ENCODE peak calls at places on chromosomes 3 and 15, in eight cellular contexts. A is progenitor cell of endocrine pancreas; H is 8988T; Q is stimulated activated CD8-positive, alpha-beta memory T cell treated with anti-CD3 and anti-CD28 coated beads, Interleukin-12 subunit alpha, Interleukin-12 subunit beta, amount 100 ng/mL, for 1 hour; Y is H7; S is HTR-8/SVneo; F is KBM-7; P is CD4-positive, alpha-beta T cell. L is an unnamed sample.

GRCh38 chr15:69887018-69887417 is 210.7 kb downstream of the TLE3 start:
- DNase-seq in Y (no peak), Q (no peak), F (no peak), A (no peak), H (no peak), P (no peak), S (no peak), L (no peak)

GRCh38 chr3:143736651-143737050 is 111.6 kb downstream of the SLC9A9 start:
- DNase-seq in F (no peak), S (no peak), Y (no peak), Q (no peak), H (no peak), A (no peak), P (no peak), L (no peak)

GRCh38 chr3:159829056-159829995 is 159.3 kb upstream of the IL12A start:
- DNase-seq in Y (no peak), F (peak), A (no peak), S (peak), P (no peak), H (no peak), Q (no peak), L (no peak)

GRCh38 chr15:82159922-82160321 is 102.6 kb downstream of the EFL1 start:
- DNase-seq in S (peak), H (no peak), Y (no peak), F (no peak), Q (no peak), P (no peak), A (no peak), L (no peak)

GRCh38 chr3:35946121-35946856 is 307.0 kb downstream of the ARPP21 start:
- DNase-seq in P (no peak), S (no peak), F (peak), A (no peak), Y (peak), Q (no peak), H (no peak), L (no peak)

GRCh38 chr3:52289747-52290595 is 2.3 kb downstream of the GLYCTK start:
- DNase-seq in S (no peak), F (no peak), Q (no peak), A (no peak), P (no peak), H (peak), Y (peak), L (peak)

GRCh38 chr3:46695177-46695961 is 1.9 kb upstream of the ALS2CL start:
- DNase-seq in F (peak), P (peak), Q (no peak), S (no peak), H (no peak), Y (peak), A (peak), L (peak)

GRCh38 chr3:25266677-25267076 is 161.4 kb upstream of the RARB start:
- DNase-seq in F (no peak), Y (no peak), S (no peak), Q (no peak), P (no peak), A (no peak), H (no peak), L (no peak)

GRCh38 chr3:62051506-62051905 is 321.8 kb downstream of the FEZF2 start:
- DNase-seq in F (peak), Q (no peak), Y (peak), H (no peak), P (no peak), S (no peak), A (no peak), L (peak)

GRCh38 chr15:30001592-30001991 is 81.2 kb upstream of the GOLGA8J start:
- DNase-seq in Q (no peak), P (no peak), A (no peak), Y (no peak), F (no peak), H (no peak), S (no peak), L (no peak)

GRCh38 chr3:187314176-187314575 is 22.6 kb upstream of the MASP1 start:
- DNase-seq in Q (no peak), F (no peak), H (no peak), Y (no peak), A (no peak), P (no peak), S (no peak), L (no peak)

GRCh38 chr15:61753018-61753710 is 307.1 kb downstream of the VPS13C start:
- DNase-seq in Y (no peak), S (no peak), Q (no peak), F (no peak), P (no peak), A (no peak), H (no peak), L (no peak)

GRCh38 chr3:196648856-196649255 is 9.4 kb downstream of the NRROS start:
- DNase-seq in P (no peak), Y (peak), Q (no peak), H (no peak), A (no peak), S (no peak), F (no peak), L (no peak)

GRCh38 chr15:44729394-44729913 is 6.9 kb upstream of the TRIM69 start:
- DNase-seq in P (no peak), H (no peak), Q (no peak), F (no peak), A (no peak), Y (peak), S (no peak), L (no peak)

GRCh38 chr3:155780291-155780690 is 25.8 kb downstream of the C3orf33 start:
- DNase-seq in A (no peak), S (no peak), F (no peak), Q (no peak), Y (no peak), P (no peak), H (no peak), L (no peak)

GRCh38 chr3:156728267-156728985 is 54.0 kb downstream of the TIPARP start:
- DNase-seq in Q (no peak), S (no peak), H (no peak), A (no peak), P (no peak), Y (no peak), F (no peak), L (peak)

GRCh38 chr3:152779649-152780048 is 55.3 kb upstream of the P2RY1 start:
- DNase-seq in A (no peak), Y (peak), H (no peak), Q (no peak), S (no peak), P (no peak), F (no peak), L (no peak)

L was measured in Caco-2.